ENCODE peak calls at places on chromosome 1, in ten cellular contexts. T is nephron progenitor cell; R is suprapubic skin; I is GM20000; Y is iris pigment epithelial cell; V is stimulated activated naive B cell treated with anti-CD40 and anti-IgM and Interleukin-4, amounts not matched to agents 10 μg/mL and 1 μg/mL and 100 μg/mL, for 72 hours; B is NCI-H1694 treated with DMSO at 0.1 percent for 48 hours; F is non-pigmented ciliary epithelial cell; A is T47D; C is CD8-positive, alpha-beta memory T cell. L is an unnamed sample.
A peak's percentile ranks its signal among the peaks of the same experiment; 100 is the strongest.

GRCh38 chr1:192887426-192887825 is 78.6 kb downstream of the RGS2 start:
- DNase-seq in T (no peak), R (no peak), I (no peak), Y (no peak), V (no peak), B (no peak), F (no peak), A (no peak), C (no peak), L (no peak)

GRCh38 chr1:159929155-159930051 is 4.1 kb upstream of the TAGLN2 start:
- DNase-seq in T (no peak), R (no peak), I (no peak), Y (no peak), V (no peak), B (no peak), F (no peak), A (no peak), C (no peak), L (no peak)

GRCh38 chr1:155086182-155086741 is 7.6 kb downstream of the EFNA3 start:
- DNase-seq in T (peak; percentile 90), R (no peak), I (peak; percentile 85), Y (peak; percentile 36), V (peak; percentile 76), B (peak; percentile 43), F (no peak), A (peak; percentile 69), C (peak; percentile 87), L (no peak)

GRCh38 chr1:41683681-41684500 is 199.4 kb upstream of the EDN2 start:
- DNase-seq in T (no peak), R (no peak), I (no peak), Y (no peak), V (no peak), B (no peak), F (no peak), A (no peak), C (no peak), L (no peak)

GRCh38 chr1:183069562-183070216 is 46.5 kb downstream of the LAMC1 start:
- DNase-seq in T (no peak), R (no peak), I (no peak), Y (no peak), V (no peak), B (no peak), F (no peak), A (no peak), C (no peak), L (no peak)

GRCh38 chr1:184223216-184223615 is 163.6 kb upstream of the C1orf21 start:
- DNase-seq in T (no peak), R (no peak), I (no peak), Y (no peak), V (no peak), B (no peak), F (no peak), A (peak; percentile 56), C (peak; percentile 48), L (no peak)

GRCh38 chr1:209803568-209803967 is 2.4 kb downstream of the IRF6 start:
- DNase-seq in T (no peak), R (no peak), I (no peak), Y (no peak), V (no peak), B (no peak), F (no peak), A (no peak), C (no peak), L (no peak)

GRCh38 chr1:51833700-51834099 is 44.8 kb downstream of the NRDC start:
- DNase-seq in T (no peak), R (no peak), I (no peak), Y (no peak), V (no peak), B (no peak), F (no peak), A (no peak), C (no peak), L (no peak)

GRCh38 chr1:154352245-154352580 is 26.9 kb downstream of the ATP8B2 start:
- DNase-seq in T (no peak), R (no peak), I (no peak), Y (no peak), V (no peak), B (no peak), F (no peak), A (no peak), C (no peak), L (no peak)

GRCh38 chr1:203907901-203908300 is 46.5 kb downstream of the SNRPE start:
- DNase-seq in T (no peak), R (no peak), I (no peak), Y (peak; percentile 42), V (no peak), B (no peak), F (no peak), A (no peak), C (no peak), L (no peak)